ENCODE peak calls at places on chromosomes 2 and 18, in eight cellular contexts. S is sigmoid colon, L is suprapubic skin, C is lung, B is mucosa of descending colon, A is fibroblast of lung, T is GM06990, R is tibial nerve. X is an unnamed sample.

GRCh38 chr18:64244571-64244970 is 95.7 kb upstream of the LINC00305 start:
- DNase-seq in S (no peak), L (no peak), C (no peak), B (peak; percentile 7), A (no peak), T (no peak), R (no peak), X (no peak)

GRCh38 chr18:77980275-77980674 is 730.6 kb downstream of the GALR1 start:
- DNase-seq in S (no peak), L (no peak), C (no peak), B (no peak), A (no peak), T (no peak), R (no peak), X (no peak)

GRCh38 chr2:110854355-110855081 is 122.1 kb downstream of the ACOXL start:
- DNase-seq in S (no peak), L (no peak), C (no peak), B (no peak), A (no peak), T (no peak), R (no peak), X (no peak)

GRCh38 chr2:128681351-128681906 is 362.8 kb upstream of the HS6ST1 start:
- DNase-seq in S (no peak), L (peak; percentile 25), C (peak; percentile 24), B (no peak), A (no peak), T (no peak), R (no peak), X (no peak)

GRCh38 chr2:98634406-98635092 is 26.2 kb downstream of the UNC50 start:
- DNase-seq in S (no peak), L (no peak), C (no peak), B (peak; percentile 23), A (peak; percentile 5), T (no peak), R (no peak), X (no peak)

GRCh38 chr2:160062283-160063005 is at the start of gene PLA2R1:
- DNase-seq in S (peak; percentile 82), L (peak; percentile 89), C (peak; percentile 58), B (peak; percentile 72), A (peak; percentile 20), T (no peak), R (peak; percentile 52), X (no peak)

GRCh38 chr2:207616185-207616584 is 9.0 kb downstream of the METTL21A start:
- DNase-seq in S (no peak), L (no peak), C (no peak), B (no peak), A (peak; percentile 46), T (no peak), R (no peak), X (no peak)

GRCh38 chr2:177396630-177397460 is 4.3 kb downstream of the AGPS start:
- DNase-seq in S (no peak), L (no peak), C (no peak), B (no peak), A (peak; percentile 74), T (no peak), R (no peak), X (no peak)

GRCh38 chr2:169184074-169184473 is 114.7 kb downstream of the DHRS9 start:
- DNase-seq in S (no peak), L (no peak), C (no peak), B (no peak), A (no peak), T (no peak), R (no peak), X (no peak)

GRCh38 chr2:64836566-64836965 is 152.6 kb upstream of the SLC1A4 start:
- DNase-seq in S (no peak), L (peak; percentile 5), C (no peak), B (no peak), A (no peak), T (no peak), R (no peak), X (no peak)

GRCh38 chr2:133296396-133296795 is 271.9 kb downstream of the NCKAP5 start:
- DNase-seq in S (no peak), L (no peak), C (no peak), B (no peak), A (peak; percentile 34), T (no peak), R (no peak), X (no peak)

GRCh38 chr18:33833847-33834246 is 255.8 kb downstream of the ASXL3 start:
- DNase-seq in S (no peak), L (no peak), C (no peak), B (no peak), A (no peak), T (no peak), R (no peak), X (no peak)

GRCh38 chr2:205169453-205169852 is 512.8 kb upstream of the NRP2 start:
- DNase-seq in S (no peak), L (no peak), C (no peak), B (no peak), A (no peak), T (no peak), R (no peak), X (no peak)

GRCh38 chr2:122433123-122433754 is 677.8 kb downstream of the TSN start:
- DNase-seq in S (no peak), L (no peak), C (no peak), B (peak; percentile 6), A (no peak), T (no peak), R (no peak), X (no peak)

GRCh38 chr18:59631583-59632181 is 65.5 kb downstream of the CCBE1 start:
- DNase-seq in S (no peak), L (no peak), C (no peak), B (peak; percentile 7), A (peak; percentile 69), T (no peak), R (no peak), X (no peak)

GRCh38 chr2:219298759-219299371 is 10.3 kb downstream of the PTPRN start:
- DNase-seq in S (peak; percentile 91), L (peak; percentile 89), C (peak; percentile 88), B (peak; percentile 97), A (peak; percentile 79), T (peak; percentile 69), R (peak; percentile 97), X (peak; percentile 75)
- TF ChIP-seq CTCF in S (peak; percentile 97), L (peak; percentile 94), C (peak; percentile 95), B (peak; percentile 99), A (peak; percentile 99), T (peak; percentile 99), R (peak; percentile 94), X (peak; percentile 96)

GRCh38 chr2:12317853-12318426 is 398.8 kb upstream of the TRIB2 start:
- DNase-seq in S (no peak), L (no peak), C (no peak), B (peak; percentile 54), A (peak; percentile 98), T (no peak), R (no peak), X (no peak)
- TF ChIP-seq CTCF in S (no peak), L (no peak), C (no peak), B (no peak), A (no peak), T (no peak), R (no peak), X (no peak)

DNA sequence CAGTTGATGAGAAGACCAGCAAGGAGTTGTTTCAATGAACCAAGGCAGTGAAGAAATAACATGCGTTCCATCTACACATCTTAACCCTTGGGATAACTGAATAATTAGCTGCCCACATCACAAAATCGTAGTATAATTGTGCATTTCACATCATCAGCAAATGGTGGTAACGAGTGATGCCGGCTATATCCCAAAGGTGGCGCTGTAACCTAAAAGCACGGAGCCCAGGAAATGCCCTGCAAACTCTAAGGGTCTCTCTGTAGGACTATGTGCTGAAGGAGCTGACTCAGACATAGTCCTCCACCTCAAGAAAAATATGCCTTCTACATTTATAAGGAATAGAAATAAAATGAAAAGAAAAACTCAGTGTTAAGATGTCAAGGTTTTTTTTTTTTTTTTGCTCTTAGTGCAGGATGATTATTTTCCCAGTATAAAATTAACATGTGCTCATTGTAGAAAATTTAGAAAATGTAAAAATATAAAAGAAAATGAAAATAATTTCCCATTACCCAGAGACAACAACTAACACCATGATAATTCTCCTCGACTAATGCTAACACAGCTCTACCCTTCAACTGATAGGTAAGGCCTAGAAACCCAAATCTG is 23.1 kb upstream of the DSG3 start:
- DNase-seq in S (no peak), L (no peak), C (no peak), B (peak; percentile 76), A (peak; percentile 24), T (no peak), R (no peak), X (no peak)
- TF ChIP-seq CTCF in S (no peak), L (peak; percentile 31), C (no peak), B (peak; percentile 53), A (peak; percentile 67), T (peak; percentile 88), R (no peak), X (peak; percentile 68)

DNA sequence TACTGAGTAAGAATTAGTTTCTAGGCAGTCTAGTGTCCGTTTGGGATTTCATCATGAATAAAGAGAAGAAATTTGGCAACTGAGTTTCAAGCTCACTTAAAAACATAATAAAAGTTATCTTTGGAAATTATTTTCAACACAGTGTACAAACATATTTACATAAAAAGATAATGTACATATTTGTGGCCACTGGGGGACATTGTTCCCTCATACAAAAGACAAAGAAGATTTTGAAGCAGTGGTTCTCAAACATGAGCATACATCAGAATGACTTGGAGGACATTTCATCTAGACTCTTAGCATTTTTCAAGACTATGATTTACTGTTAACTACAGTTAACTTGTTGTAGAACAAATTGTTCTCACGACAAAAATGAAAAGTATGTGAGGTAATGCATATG is 15.7 kb upstream of the TTC21B start:
- DNase-seq in S (no peak), L (no peak), C (no peak), B (no peak), A (peak; percentile 4), T (no peak), R (no peak), X (no peak)
- TF ChIP-seq CTCF in S (no peak), L (no peak), C (no peak), B (no peak), A (no peak), T (no peak), R (no peak), X (no peak)

DNA sequence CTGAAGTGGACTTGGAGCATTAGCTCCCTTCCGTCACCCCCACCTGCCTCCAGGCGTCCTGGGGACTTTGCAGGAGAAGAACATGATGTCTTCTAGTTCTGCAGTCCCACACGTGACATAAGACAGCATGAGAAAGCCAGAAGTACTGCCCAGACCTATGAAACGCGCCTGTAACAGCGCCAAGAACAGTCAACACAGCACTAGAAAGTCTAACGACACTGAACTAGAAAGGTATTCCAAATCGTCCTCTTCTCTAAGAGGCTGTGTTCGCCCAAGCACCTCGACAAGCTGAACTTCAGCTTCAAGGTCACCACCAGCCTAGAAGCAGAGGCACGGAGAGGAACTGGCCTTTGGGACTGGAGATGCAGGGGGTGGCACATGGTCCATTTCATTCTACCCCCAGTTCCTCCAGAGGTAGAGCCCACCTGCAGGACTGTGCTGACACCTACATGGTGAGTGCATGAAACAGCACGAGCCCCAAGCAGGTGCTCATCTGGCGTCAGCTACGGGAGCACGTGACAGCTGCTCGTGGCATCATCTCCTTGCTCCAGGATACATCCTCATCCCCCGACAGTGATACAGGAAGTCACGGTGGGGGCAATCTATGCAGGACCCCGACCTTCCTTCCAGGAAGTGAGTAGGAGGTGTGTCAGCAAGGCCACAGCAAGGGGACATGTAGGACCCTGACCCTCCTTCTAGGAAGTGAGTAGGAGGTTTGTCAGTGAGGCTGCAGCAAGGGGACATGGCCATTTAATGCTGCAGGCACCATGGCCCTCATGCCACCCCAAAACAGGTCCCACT is 3.7 kb downstream of the HDAC4 start:
- DNase-seq in S (peak; percentile 95), L (no peak), C (peak; percentile 54), B (no peak), A (no peak), T (no peak), R (no peak), X (no peak)
- TF ChIP-seq CTCF in S (no peak), L (no peak), C (no peak), B (no peak), A (no peak), T (peak; percentile 22), R (no peak), X (no peak)

GRCh38 chr2:197168705-197169104 is 141.9 kb downstream of the ANKRD44 start:
- DNase-seq in S (peak; percentile 78), L (peak; percentile 68), C (peak; percentile 53), B (peak; percentile 92), A (peak; percentile 74), T (no peak), R (peak; percentile 69), X (peak; percentile 73)
- TF ChIP-seq CTCF in S (no peak), L (peak; percentile 27), C (peak; percentile 22), B (peak; percentile 23), A (peak; percentile 74), T (peak; percentile 84), R (peak; percentile 53), X (peak; percentile 83)

X was measured in CD14-positive monocyte.